ENCODE peak calls at places on chromosomes 11 and 22, in six cellular contexts. H is mammary epithelial cell; S is colonic mucosa; R is activated CD8-positive, alpha-beta T cell treated with anti-CD3 and anti-CD28 coated beads for 36 hours; Y is endodermal cell; C is brain microvascular endothelial cell. B is an unnamed sample.

GRCh38 chr11:115060840-115061239 is 382.5 kb downstream of the NXPE2 start:
- DNase-seq in H (no peak), S (no peak), R (no peak), Y (no peak), C (no peak), B (no peak)

GRCh38 chr22:19011075-19011474 is 75.0 kb upstream of the PRODH start:
- DNase-seq in H (no peak), S (no peak), R (no peak), Y (no peak), C (no peak), B (no peak)

GRCh38 chr11:494761-495536 is 12.1 kb downstream of the RNH1 start:
- DNase-seq in H (no peak), S (no peak), R (no peak), Y (no peak), C (no peak), B (no peak)

GRCh38 chr22:26893034-26893710 is 235.8 kb downstream of the MIAT start:
- DNase-seq in H (no peak), S (no peak), R (no peak), Y (peak), C (no peak), B (no peak)

GRCh38 chr11:134950692-134951304 is 538.8 kb upstream of the B3GAT1 start:
- DNase-seq in H (no peak), S (no peak), R (no peak), Y (no peak), C (peak), B (no peak)

GRCh38 chr11:124793466-124794278 is 6.5 kb downstream of the MSANTD2 start:
- DNase-seq in H (peak), S (peak), R (peak), Y (no peak), C (no peak), B (peak)

GRCh38 chr22:24214467-24215285 is 30.2 kb downstream of the GGT5 start:
- DNase-seq in H (no peak), S (no peak), R (no peak), Y (no peak), C (no peak), B (no peak)

GRCh38 chr22:46409631-46410210 is 74.2 kb downstream of the TRMU start:
- DNase-seq in H (no peak), S (no peak), R (no peak), Y (no peak), C (no peak), B (no peak)

GRCh38 chr22:45882881-45883810 is 93.8 kb downstream of the WNT7B start:
- DNase-seq in H (peak), S (no peak), R (no peak), Y (peak), C (no peak), B (no peak)

GRCh38 chr22:25777870-25778269 is 35.9 kb downstream of the MYO18B start:
- DNase-seq in H (peak), S (peak), R (peak), Y (no peak), C (peak), B (peak)

GRCh38 chr22:24938741-24939341 is 7.7 kb downstream of the LHFPL7 start:
- DNase-seq in H (peak), S (peak), R (peak), Y (peak), C (no peak), B (peak)

GRCh38 chr22:19525666-19526065 is 1.5 kb upstream of the CLDN5 start:
- DNase-seq in H (no peak), S (no peak), R (no peak), Y (peak), C (no peak), B (no peak)

GRCh38 chr11:133937015-133937414 is 19.8 kb downstream of the IGSF9B start:
- DNase-seq in H (no peak), S (no peak), R (no peak), Y (no peak), C (no peak), B (no peak)

GRCh38 chr11:67272327-67273259 is 6.3 kb downstream of the GRK2 start:
- DNase-seq in H (no peak), S (no peak), R (peak), Y (no peak), C (no peak), B (peak)

GRCh38 chr22:44348963-44349950 is 36.5 kb upstream of the SHISAL1 start:
- DNase-seq in H (no peak), S (no peak), R (no peak), Y (no peak), C (peak), B (no peak)

GRCh38 chr11:74557526-74557925 is 34.9 kb upstream of the POLD3 start:
- DNase-seq in H (no peak), S (no peak), R (no peak), Y (no peak), C (no peak), B (no peak)

GRCh38 chr11:114483929-114484328 is 44.7 kb downstream of the REXO2 start:
- DNase-seq in H (no peak), S (no peak), R (no peak), Y (no peak), C (no peak), B (no peak)

GRCh38 chr22:22380098-22381030 is 128.2 kb downstream of the ZNF280B start:
- DNase-seq in H (no peak), S (no peak), R (peak), Y (peak), C (no peak), B (peak)

GRCh38 chr11:117026593-117027330 is 71.5 kb downstream of the SIK3 start:
- DNase-seq in H (peak), S (no peak), R (peak), Y (no peak), C (peak), B (no peak)

GRCh38 chr11:126991596-126991995 is 9.0 kb downstream of the KIRREL3 start:
- DNase-seq in H (peak), S (no peak), R (no peak), Y (no peak), C (no peak), B (no peak)

GRCh38 chr11:812390-812789 is 2.6 kb downstream of the RPLP2 start:
- DNase-seq in H (no peak), S (no peak), R (no peak), Y (no peak), C (no peak), B (no peak)

GRCh38 chr11:126834149-126834548 is 166.4 kb downstream of the KIRREL3 start:
- DNase-seq in H (peak), S (no peak), R (no peak), Y (peak), C (peak), B (no peak)

GRCh38 chr11:32396991-32397390 is 38.3 kb downstream of the WT1 start:
- DNase-seq in H (no peak), S (no peak), R (no peak), Y (no peak), C (peak), B (no peak)

GRCh38 chr22:29083576-29084566 is 11.0 kb downstream of the KREMEN1 start:
- DNase-seq in H (no peak), S (no peak), R (no peak), Y (no peak), C (no peak), B (no peak)

GRCh38 chr22:38325575-38325974 is 8.3 kb upstream of the CSNK1E start:
- DNase-seq in H (no peak), S (no peak), R (no peak), Y (peak), C (no peak), B (no peak)

GRCh38 chr11:1889941-1890855 is 1.5 kb downstream of the PRR33 start:
- DNase-seq in H (no peak), S (no peak), R (peak), Y (no peak), C (no peak), B (peak)

GRCh38 chr11:102111787-102112653 is 1.8 kb downstream of the YAP1 start:
- DNase-seq in H (peak), S (peak), R (peak), Y (no peak), C (peak), B (no peak)

GRCh38 chr22:49027122-49027670 is 800.5 kb downstream of the BRD1 start:
- DNase-seq in H (no peak), S (no peak), R (no peak), Y (no peak), C (no peak), B (no peak)

GRCh38 chr11:17596310-17596669 is 49.2 kb downstream of the OTOG start:
- DNase-seq in H (no peak), S (no peak), R (no peak), Y (peak), C (no peak), B (no peak)

GRCh38 chr11:117315285-117316196 is 515 bp downstream of the BACE1 start:
- DNase-seq in H (no peak), S (no peak), R (peak), Y (no peak), C (no peak), B (peak)

GRCh38 chr11:120295110-120295509 is 30.0 kb upstream of the TLCD5 start:
- DNase-seq in H (no peak), S (peak), R (no peak), Y (no peak), C (no peak), B (no peak)

GRCh38 chr11:60871378-60872061 is 4.2 kb downstream of the ZP1 start:
- DNase-seq in H (no peak), S (no peak), R (peak), Y (peak), C (peak), B (no peak)
- TF ChIP-seq CTCF in H (no peak), S (no peak), R (no peak), Y (no peak), C (peak), B (no peak)

DNA sequence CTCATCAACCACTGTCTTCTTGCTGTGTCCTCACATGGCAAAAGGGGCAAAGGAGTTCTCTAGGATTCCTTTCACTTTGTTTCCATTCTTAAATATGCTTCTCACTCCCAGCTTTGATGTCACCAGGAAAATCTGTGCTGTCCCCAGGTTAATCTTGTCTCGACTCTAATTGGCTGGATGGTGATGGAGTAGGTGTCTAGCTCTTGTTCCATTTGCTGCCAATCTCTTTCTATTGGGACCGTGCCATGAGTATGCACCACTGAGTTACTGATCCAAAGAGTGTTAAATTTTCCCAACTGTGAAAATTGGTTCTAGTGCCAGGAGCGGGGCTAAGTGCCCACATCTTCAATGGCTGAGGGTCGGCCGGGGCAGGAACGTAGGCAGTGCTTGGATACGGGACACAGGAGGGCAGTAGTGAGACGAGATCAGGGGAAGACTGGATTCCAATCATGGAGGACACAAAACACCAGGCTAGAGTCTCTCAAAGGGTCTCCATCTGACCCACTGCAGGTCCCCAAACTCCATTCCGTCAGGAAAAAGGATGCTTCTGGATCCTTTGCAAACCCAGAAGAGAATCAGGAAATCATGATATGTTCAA is 47.7 kb upstream of the CSNK2A3 start:
- DNase-seq in H (no peak), S (no peak), R (peak), Y (peak), C (no peak), B (peak)
- TF ChIP-seq CTCF in H (peak), S (no peak), R (no peak), Y (peak), C (peak), B (peak)

DNA sequence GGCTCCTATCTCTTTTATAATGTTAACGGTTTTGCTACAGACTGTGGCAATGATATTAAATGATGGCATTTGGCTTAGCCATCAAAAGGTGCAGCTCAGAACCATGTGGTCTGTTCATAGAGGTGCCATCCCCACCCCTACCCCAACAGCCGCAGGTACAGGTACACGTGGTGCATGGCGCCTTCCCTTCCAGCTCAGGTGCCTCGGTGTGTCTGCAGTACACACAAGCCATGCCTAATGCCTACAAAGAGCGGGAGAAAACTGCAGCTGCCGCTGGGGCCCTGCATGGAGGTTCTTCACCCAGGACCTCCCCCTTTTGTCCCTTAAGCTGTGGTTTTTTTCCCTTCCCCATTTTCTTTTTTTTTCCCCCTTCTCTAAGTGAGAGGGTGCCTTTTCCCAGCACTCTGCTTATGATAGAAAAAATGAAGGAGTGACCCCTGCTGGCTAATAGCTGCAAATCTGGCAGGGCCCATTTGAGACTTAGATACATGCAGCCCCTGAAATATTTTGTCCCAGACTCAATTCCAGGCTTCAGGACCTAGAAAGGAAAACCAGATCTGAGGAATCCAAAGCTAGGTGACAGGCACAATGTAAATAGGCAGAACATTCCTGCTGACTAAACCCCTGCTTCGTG is 6.5 kb downstream of the OR52M1 start:
- DNase-seq in H (no peak), S (no peak), R (peak), Y (peak), C (peak), B (no peak)
- TF ChIP-seq CTCF in H (peak), S (no peak), R (peak), Y (peak), C (peak), B (peak)

DNA sequence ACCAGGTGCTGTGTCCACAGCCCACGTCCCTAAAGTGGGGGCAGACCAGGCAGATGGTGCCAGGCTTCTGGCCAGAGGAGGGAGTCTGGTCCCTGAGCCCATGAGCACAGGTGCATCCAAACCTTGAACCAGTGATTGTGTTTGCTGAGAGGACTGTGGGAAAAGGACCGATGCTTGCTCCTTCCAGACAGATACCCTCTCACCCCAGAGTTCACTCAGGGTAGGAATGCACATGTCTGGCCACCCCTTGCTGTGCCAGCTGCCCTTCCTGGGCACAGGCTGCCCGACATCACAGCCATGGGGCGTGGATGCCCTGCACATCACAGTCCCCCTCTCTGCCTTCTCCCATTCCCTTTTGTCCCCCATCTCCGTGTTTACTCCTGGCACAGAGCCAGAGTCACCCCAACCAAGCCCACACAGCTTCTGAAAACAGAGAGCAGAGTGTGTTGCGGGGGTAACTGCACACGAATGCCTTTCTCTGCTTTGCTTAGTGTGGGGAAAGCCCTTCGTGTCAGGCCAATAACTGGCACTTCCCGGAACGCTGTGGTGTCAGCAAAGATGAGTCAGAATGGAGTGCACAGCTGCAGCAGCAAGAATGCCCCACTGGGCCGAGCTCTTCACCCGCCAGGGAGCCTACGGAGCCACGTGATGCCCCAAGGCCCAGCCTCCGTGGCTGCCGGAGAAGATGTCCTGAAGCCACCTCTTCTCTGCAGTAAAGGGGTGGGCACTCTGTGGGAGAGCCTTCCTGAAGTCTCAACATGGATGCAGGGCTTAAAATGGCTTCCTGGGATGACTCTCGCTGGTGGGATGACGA is 7.6 kb downstream of the CARS1 start:
- DNase-seq in H (peak), S (peak), R (peak), Y (no peak), C (peak), B (peak)
- TF ChIP-seq CTCF in H (peak), S (no peak), R (no peak), Y (no peak), C (peak), B (peak)

GRCh38 chr22:31872209-31872608 is 72.1 kb upstream of the YWHAH start:
- DNase-seq in H (no peak), S (no peak), R (peak), Y (peak), C (no peak), B (no peak)
- TF ChIP-seq CTCF in H (peak), S (no peak), R (no peak), Y (peak), C (peak), B (peak)

GRCh38 chr11:12287009-12287373 is 90.4 kb upstream of the PARVA start:
- DNase-seq in H (peak), S (peak), R (no peak), Y (peak), C (peak), B (peak)

GRCh38 chr11:12288934-12289666 is 88.3 kb upstream of the PARVA start:
- DNase-seq in H (no peak), S (no peak), R (no peak), Y (no peak), C (no peak), B (peak)

GRCh38 chr11:12286606-12287005 is 90.8 kb upstream of the PARVA start:
- DNase-seq in H (no peak), S (peak), R (no peak), Y (no peak), C (no peak), B (no peak)

GRCh38 chr11:12288212-12288933 is 89.0 kb upstream of the PARVA start:
- DNase-seq in H (peak), S (peak), R (peak), Y (peak), C (peak), B (peak)

DNA sequence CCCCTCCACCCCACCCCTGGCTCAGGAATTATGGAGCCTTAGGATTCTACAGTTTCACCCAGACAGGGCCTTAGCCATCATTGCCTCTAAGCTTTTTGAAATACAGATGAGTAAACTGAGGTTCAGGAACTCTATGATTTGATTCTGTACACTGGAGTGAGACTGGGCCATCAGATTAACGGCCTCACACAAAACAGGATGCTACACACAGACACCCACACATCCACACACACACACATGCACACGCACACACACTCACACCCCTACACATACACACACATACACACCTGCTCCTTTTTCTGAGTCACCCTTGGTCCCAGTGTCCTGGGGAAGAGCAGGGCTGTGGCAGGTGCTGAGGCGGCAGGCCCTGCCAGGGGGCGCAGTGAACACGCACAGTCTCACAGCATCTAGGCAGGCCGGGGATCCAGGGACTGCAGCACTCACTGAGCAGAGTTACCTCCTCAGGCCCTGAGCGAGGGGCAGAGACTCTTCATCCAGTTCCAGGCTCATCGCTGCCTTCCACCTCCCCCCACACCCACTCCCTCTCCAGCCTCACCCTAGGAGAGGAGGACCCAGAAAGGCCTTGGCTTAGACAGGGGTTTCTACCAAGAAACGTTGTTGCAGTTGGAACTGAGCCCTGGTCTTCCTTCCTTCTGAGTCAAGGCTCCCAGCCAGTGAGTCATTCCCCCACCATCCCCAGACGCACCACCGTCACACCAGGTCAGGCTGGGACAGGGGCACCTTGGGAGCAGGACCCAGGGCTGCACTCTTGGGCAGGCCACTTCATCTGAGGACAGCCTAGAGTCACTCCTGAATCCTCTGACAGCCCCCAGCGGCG is 89.8 kb upstream of the PARVA start:
- DNase-seq in H (peak), S (peak), R (no peak), Y (peak), C (peak), B (peak)
- TF ChIP-seq CTCF in H (peak), S (no peak), R (no peak), Y (peak), C (peak), B (no peak)